ENCODE peak calls at places on chromosomes 4 and X, in eight cellular contexts. U, H, Q, T, N, D, I and P are unnamed samples.

GRCh38 chrX:41452972-41453371 is 5.8 kb downstream of the NYX start:
- DNase-seq in U (no peak), H (no peak), Q (no peak), T (no peak), N (no peak), D (no peak), I (no peak), P (no peak)

GRCh38 chr4:102799816-102800215 is 27.5 kb downstream of the UBE2D3 start:
- DNase-seq in U (no peak), H (no peak), Q (no peak), T (no peak), N (no peak), D (no peak), I (no peak), P (no peak)

GRCh38 chrX:134908235-134908834 is 82.5 kb upstream of the SMIM10 start:
- DNase-seq in U (no peak), H (no peak), Q (no peak), T (no peak), N (no peak), D (no peak), I (peak), P (peak)

GRCh38 chrX:107827137-107827831 is 1.6 kb downstream of the MID2 start:
- DNase-seq in U (no peak), H (peak), Q (no peak), T (peak), N (no peak), D (no peak), I (peak), P (no peak)

GRCh38 chr4:3342182-3342854 is 49.5 kb downstream of the RGS12 start:
- DNase-seq in U (no peak), H (no peak), Q (no peak), T (no peak), N (no peak), D (no peak), I (no peak), P (no peak)

GRCh38 chr4:658681-659667 is 15.1 kb downstream of the ATP5ME start:
- DNase-seq in U (no peak), H (no peak), Q (no peak), T (no peak), N (no peak), D (no peak), I (no peak), P (no peak)

GRCh38 chr4:102493794-102494193 is 7.4 kb upstream of the NFKB1 start:
- DNase-seq in U (no peak), H (no peak), Q (no peak), T (no peak), N (no peak), D (no peak), I (no peak), P (no peak)

GRCh38 chr4:75997946-75998345 is 7.2 kb upstream of the SDAD1 start:
- DNase-seq in U (no peak), H (no peak), Q (no peak), T (no peak), N (no peak), D (no peak), I (no peak), P (no peak)

GRCh38 chrX:103477496-103477895 is 41.8 kb downstream of the RAB40A start:
- DNase-seq in U (no peak), H (no peak), Q (no peak), T (no peak), N (no peak), D (no peak), I (no peak), P (no peak)

GRCh38 chr4:110526589-110526988 is 50.6 kb downstream of the ENPEP start:
- DNase-seq in U (no peak), H (no peak), Q (no peak), T (no peak), N (no peak), D (no peak), I (no peak), P (no peak)

GRCh38 chr4:16897991-16898827 is at the start of gene LDB2:
- DNase-seq in U (peak), H (no peak), Q (peak), T (peak), N (peak), D (no peak), I (peak), P (no peak)